ENCODE peak calls at places on chromosomes 2 and 18, in nine cellular contexts. Q is body of pancreas; Z is left colon; J is NCI-H1436; W is C1 segment of cervical spinal cord; S is H54; L is CD8-positive, alpha-beta T cell; T is foreskin melanocyte; M is AG10803. X is an unnamed sample.

GRCh38 chr2:128436498-128437180 is 118.0 kb upstream of the HS6ST1 start:
- DNase-seq in J (no peak), W (peak), L (no peak), T (no peak), Z (no peak), S (no peak), Q (peak), M (peak), X (no peak)

GRCh38 chr2:128584296-128584900 is 265.7 kb upstream of the HS6ST1 start:
- DNase-seq in S (no peak), L (no peak), Z (no peak), J (no peak), T (no peak), Q (no peak), W (no peak), M (peak), X (no peak)

GRCh38 chr2:177396630-177397460 is 4.3 kb downstream of the AGPS start:
- DNase-seq in T (peak), M (peak), L (no peak), Q (no peak), S (no peak), J (no peak), W (no peak), Z (no peak), X (no peak)

GRCh38 chr2:40027968-40028367 is 248.9 kb upstream of the THUMPD2 start:
- DNase-seq in J (no peak), L (no peak), T (no peak), S (no peak), Q (no peak), W (no peak), Z (no peak), M (peak), X (no peak)

GRCh38 chr2:667332-668000 is 9.7 kb downstream of the TMEM18 start:
- DNase-seq in S (peak), Z (no peak), T (no peak), Q (no peak), M (peak), W (no peak), L (no peak), J (no peak), X (no peak)

GRCh38 chr2:9112079-9112721 is 94.4 kb upstream of the ASAP2 start:
- DNase-seq in S (peak), J (no peak), T (no peak), Q (no peak), W (no peak), Z (no peak), L (no peak), M (peak), X (no peak)

GRCh38 chr2:63408530-63408929 is 179.7 kb downstream of the WDPCP start:
- DNase-seq in S (no peak), M (no peak), Z (no peak), J (no peak), W (no peak), L (no peak), Q (no peak), T (no peak), X (no peak)

GRCh38 chr2:177270531-177270930 is 6.0 kb upstream of the NFE2L2 start:
- DNase-seq in Q (no peak), T (no peak), L (no peak), J (no peak), S (no peak), W (no peak), M (no peak), Z (no peak), X (no peak)

GRCh38 chr2:191230174-191230573 is 15.0 kb upstream of the MYO1B start:
- DNase-seq in T (peak), Q (no peak), S (no peak), W (no peak), M (peak), J (no peak), L (no peak), Z (no peak), X (no peak)

GRCh38 chr2:218398437-218399390 is 954 bp upstream of the CTDSP1 start:
- DNase-seq in Z (peak), S (no peak), J (peak), W (no peak), M (peak), Q (peak), L (peak), T (peak), X (peak)

GRCh38 chr18:68564961-68565360 is 149.9 kb downstream of the TMX3 start:
- DNase-seq in T (no peak), Q (no peak), S (no peak), Z (no peak), M (peak), L (no peak), W (no peak), J (no peak), X (no peak)

GRCh38 chr18:3554091-3554601 is 104.2 kb downstream of the TGIF1 start:
- DNase-seq in T (peak), S (no peak), Z (no peak), Q (no peak), L (no peak), J (no peak), M (no peak), W (no peak), X (no peak)

GRCh38 chr2:222295368-222296041 is 3.3 kb downstream of the PAX3 start:
- DNase-seq in T (peak), M (no peak), S (no peak), J (no peak), Z (no peak), L (no peak), Q (no peak), W (no peak), X (no peak)

GRCh38 chr2:25618676-25619075 is 54.7 kb downstream of the DTNB start:
- DNase-seq in J (peak), W (no peak), T (no peak), Z (no peak), Q (no peak), L (no peak), M (peak), S (peak), X (no peak)

GRCh38 chr2:113720167-113720566 is 36.3 kb downstream of the SLC35F5 start:
- DNase-seq in M (peak), S (no peak), J (peak), Z (no peak), W (no peak), L (no peak), T (no peak), Q (no peak), X (no peak)

GRCh38 chr2:72619622-72620021 is 206.2 kb downstream of the EXOC6B start:
- DNase-seq in S (no peak), Q (no peak), W (no peak), M (no peak), Z (no peak), L (no peak), J (no peak), T (no peak), X (no peak)

GRCh38 chr2:39481611-39482010 is 44.5 kb upstream of the MAP4K3 start:
- DNase-seq in S (peak), Q (no peak), M (peak), W (no peak), Z (no peak), L (no peak), J (no peak), T (peak), X (no peak)

GRCh38 chr2:64128943-64129391 is 15.3 kb downstream of the PELI1 start:
- DNase-seq in M (no peak), Q (no peak), T (peak), S (no peak), W (no peak), L (no peak), J (no peak), Z (no peak), X (no peak)

GRCh38 chr2:224882291-224883171 is 159.7 kb downstream of the DOCK10 start:
- DNase-seq in S (no peak), M (peak), Q (no peak), W (no peak), L (no peak), T (no peak), Z (no peak), J (no peak), X (no peak)

GRCh38 chr18:79533591-79533990 is 137.9 kb downstream of the NFATC1 start:
- DNase-seq in M (no peak), L (no peak), W (no peak), J (no peak), Z (peak), S (no peak), Q (no peak), T (no peak), X (peak)

GRCh38 chr18:12751891-12752290 is 49.0 kb downstream of the PSMG2 start:
- DNase-seq in J (no peak), M (no peak), L (no peak), W (peak), S (no peak), Q (no peak), T (no peak), Z (no peak), X (no peak)

GRCh38 chr18:23131693-23132319 is 3.5 kb upstream of the CABLES1 start:
- DNase-seq in W (peak), T (peak), J (peak), Q (peak), S (no peak), Z (no peak), M (peak), L (peak), X (no peak)

GRCh38 chr18:63567276-63567675 is 19.9 kb upstream of the SERPINB13 start:
- DNase-seq in L (no peak), W (no peak), J (no peak), Z (no peak), T (no peak), Q (no peak), S (no peak), M (peak), X (no peak)

GRCh38 chr2:84631047-84631446 is 114.7 kb downstream of the DNAH6 start:
- DNase-seq in M (peak), Z (no peak), Q (no peak), L (no peak), W (no peak), T (peak), J (no peak), S (peak), X (no peak)

GRCh38 chr2:195009202-195009601 is 647.8 kb upstream of the SLC39A10 start:
- DNase-seq in T (no peak), J (no peak), Q (no peak), S (peak), W (no peak), Z (no peak), L (no peak), M (peak), X (no peak)

GRCh38 chr2:239756392-239757153 is 268.6 kb downstream of the NDUFA10 start:
- DNase-seq in Q (no peak), Z (no peak), W (peak), S (no peak), L (no peak), T (peak), M (no peak), J (no peak), X (peak)

GRCh38 chr2:53629527-53629926 is 138.1 kb upstream of the CHAC2 start:
- DNase-seq in Z (no peak), L (no peak), J (no peak), T (no peak), S (no peak), Q (no peak), M (no peak), W (no peak), X (no peak)

GRCh38 chr2:201261911-201262310 is 1.6 kb downstream of the CASP8 start:
- DNase-seq in J (no peak), L (no peak), Q (no peak), M (peak), W (no peak), Z (no peak), T (no peak), S (no peak), X (no peak)

GRCh38 chr2:161913865-161914264 is 160.2 kb downstream of the DPP4 start:
- DNase-seq in W (no peak), S (no peak), M (peak), J (no peak), L (no peak), Z (no peak), T (peak), Q (no peak), X (no peak)

GRCh38 chr2:45452866-45453265 is 158.2 kb downstream of the SRBD1 start:
- DNase-seq in S (no peak), J (no peak), M (peak), Z (no peak), L (no peak), W (no peak), Q (no peak), T (no peak), X (no peak)

GRCh38 chr2:206797376-206797775 is 32.0 kb downstream of the FASTKD2 start:
- DNase-seq in T (no peak), Q (no peak), J (no peak), Z (no peak), W (no peak), M (no peak), L (no peak), S (no peak), X (no peak)

GRCh38 chr2:46780801-46781445 is 134.7 kb downstream of the MCFD2 start:
- DNase-seq in J (no peak), T (no peak), W (peak), M (peak), Z (peak), Q (no peak), L (no peak), S (no peak), X (no peak)

GRCh38 chr2:15511686-15512085 is 49.4 kb downstream of the NBAS start:
- DNase-seq in L (no peak), T (no peak), S (no peak), W (no peak), M (no peak), J (no peak), Q (no peak), Z (no peak), X (no peak)

GRCh38 chr2:96164459-96165184 is 19.4 kb upstream of the DUSP2 start:
- DNase-seq in Q (no peak), W (no peak), M (no peak), T (peak), J (no peak), Z (peak), S (no peak), L (no peak), X (no peak)

GRCh38 chr2:164739966-164740365 is 101.7 kb downstream of the COBLL1 start:
- DNase-seq in W (no peak), S (peak), Q (no peak), Z (no peak), L (no peak), M (peak), T (peak), J (no peak), X (no peak)

X was measured in kidney.